ENCODE peak calls at places on chromosomes 3 and 15, in five cellular contexts. N, H, Q, G and L are unnamed samples.

GRCh38 chr3:153704115-153704514 is 417.1 kb upstream of the ARHGEF26 start:
- DNase-seq in N (no peak), H (no peak), Q (no peak), G (no peak), L (no peak)

GRCh38 chr3:119195151-119195476 is 21.7 kb downstream of the UPK1B start:
- DNase-seq in N (no peak), H (no peak), Q (no peak), G (no peak), L (no peak)

GRCh38 chr3:124217542-124217941 is 225.6 kb upstream of the ROPN1 start:
- DNase-seq in N (peak; percentile 53), H (no peak), Q (peak; percentile 36), G (peak; percentile 20), L (peak; percentile 44)

GRCh38 chr15:77025066-77025435 is 30.1 kb downstream of the PSTPIP1 start:
- DNase-seq in N (no peak), H (no peak), Q (no peak), G (peak; percentile 8), L (no peak)

GRCh38 chr3:96027718-96028117 is 786.7 kb upstream of the EPHA6 start:
- DNase-seq in N (no peak), H (no peak), Q (no peak), G (no peak), L (no peak)

GRCh38 chr3:46664971-46665762 is 28.3 kb downstream of the ALS2CL start:
- DNase-seq in N (no peak), H (no peak), Q (no peak), G (no peak), L (no peak)

GRCh38 chr15:67105065-67105951 is 39.9 kb downstream of the SMAD3 start:
- DNase-seq in N (peak; percentile 76), H (no peak), Q (peak; percentile 64), G (peak; percentile 61), L (peak; percentile 97)

GRCh38 chr3:16277471-16277870 is 12.5 kb downstream of the OXNAD1 start:
- DNase-seq in N (no peak), H (no peak), Q (no peak), G (no peak), L (no peak)

GRCh38 chr3:120102674-120103073 is 8.4 kb upstream of the GSK3B start:
- DNase-seq in N (no peak), H (no peak), Q (no peak), G (no peak), L (no peak)

GRCh38 chr3:186361246-186361611 is 805 bp downstream of the DGKG start:
- DNase-seq in N (no peak), H (no peak), Q (no peak), G (no peak), L (no peak)

GRCh38 chr15:91855241-91855640 is 1.7 kb downstream of the SLCO3A1 start:
- DNase-seq in N (no peak), H (no peak), Q (no peak), G (no peak), L (no peak)

GRCh38 chr3:50205719-50206276 is 727 bp downstream of the SLC38A3 start:
- DNase-seq in N (peak; percentile 51), H (peak; percentile 29), Q (no peak), G (no peak), L (no peak)

GRCh38 chr15:27414168-27414870 is 443.3 kb downstream of the GABRG3 start:
- DNase-seq in N (no peak), H (no peak), Q (no peak), G (no peak), L (no peak)

GRCh38 chr15:24745276-24745675 is 69.7 kb downstream of the NPAP1 start:
- DNase-seq in N (no peak), H (no peak), Q (no peak), G (no peak), L (no peak)

GRCh38 chr15:97955040-97955439 is 5.5 kb upstream of the ARRDC4 start:
- DNase-seq in N (no peak), H (no peak), Q (no peak), G (no peak), L (no peak)

GRCh38 chr15:40872791-40873526 is 1.1 kb downstream of the RHOV start:
- DNase-seq in N (no peak), H (no peak), Q (no peak), G (no peak), L (no peak)

GRCh38 chr15:100844167-100844566 is 35.5 kb upstream of the ALDH1A3 start:
- DNase-seq in N (no peak), H (no peak), Q (no peak), G (no peak), L (no peak)

GRCh38 chr15:75532413-75533250 is 46.5 kb downstream of the PTPN9 start:
- DNase-seq in N (peak; percentile 77), H (no peak), Q (peak; percentile 70), G (peak; percentile 43), L (peak; percentile 70)

GRCh38 chr3:150022406-150023238 is 51.9 kb upstream of the PFN2 start:
- DNase-seq in N (no peak), H (no peak), Q (no peak), G (no peak), L (no peak)

GRCh38 chr3:12279591-12280326 is 9.1 kb upstream of the PPARG start:
- DNase-seq in N (no peak), H (no peak), Q (no peak), G (no peak), L (no peak)

GRCh38 chr3:167810236-167810635 is 74.7 kb downstream of the SERPINI1 start:
- DNase-seq in N (no peak), H (no peak), Q (no peak), G (no peak), L (no peak)

GRCh38 chr3:143036557-143036956 is 35.2 kb downstream of the U2SURP start:
- DNase-seq in N (no peak), H (no peak), Q (no peak), G (no peak), L (no peak)

GRCh38 chr15:98568382-98569017 is 79.8 kb upstream of the IGF1R start:
- DNase-seq in N (no peak), H (no peak), Q (no peak), G (no peak), L (no peak)

GRCh38 chr15:96171271-96171739 is 159.2 kb upstream of the NR2F2 start:
- DNase-seq in N (no peak), H (no peak), Q (no peak), G (no peak), L (no peak)

GRCh38 chr15:31235298-31236183 is 91.1 kb upstream of the KLF13 start:
- DNase-seq in N (peak; percentile 82), H (no peak), Q (no peak), G (peak; percentile 61), L (no peak)

GRCh38 chr3:36993326-36994283 is at the start of gene MLH1:
- DNase-seq in N (peak; percentile 95), H (peak; percentile 99), Q (peak; percentile 100), G (peak; percentile 99), L (peak; percentile 100)

GRCh38 chr3:141255864-141256263 is 24.2 kb downstream of the PXYLP1 start:
- DNase-seq in N (no peak), H (peak; percentile 29), Q (no peak), G (no peak), L (no peak)
- TF ChIP-seq CTCF in N (no peak), H (peak; percentile 55), Q (peak; percentile 18), G (no peak), L (peak; percentile 16)

GRCh38 chr15:85710340-85710842 is 84.3 kb downstream of the KLHL25 start:
- DNase-seq in N (no peak), H (no peak), Q (no peak), G (no peak), L (no peak)

GRCh38 chr15:85708402-85708932 is 86.3 kb downstream of the KLHL25 start:
- DNase-seq in N (no peak), H (no peak), Q (no peak), G (no peak), L (no peak)

GRCh38 chr15:85706779-85707518 is 87.8 kb downstream of the KLHL25 start:
- DNase-seq in N (peak; percentile 72), H (peak; percentile 47), Q (no peak), G (peak; percentile 49), L (no peak)

GRCh38 chr15:85709250-85709649 is 85.5 kb downstream of the KLHL25 start:
- DNase-seq in N (no peak), H (no peak), Q (no peak), G (no peak), L (no peak)

GRCh38 chr15:85707519-85708338 is 87.0 kb downstream of the KLHL25 start:
- DNase-seq in N (no peak), H (no peak), Q (no peak), G (no peak), L (no peak)
- H3K4me3 ChIP-seq in N (no peak overlapping the region), H (peak overlapping the region; percentile 32), Q (peak overlapping the region; percentile 14), G (peak overlapping the region; percentile 5), L (peak overlapping the region; percentile 30)

GRCh38 chr3:182490601-182491485 is 302.5 kb upstream of the ATP11B start:
- DNase-seq in N (no peak), H (no peak), Q (no peak), G (no peak), L (no peak)
- TF ChIP-seq CTCF in N (peak; percentile 31), H (no peak), Q (no peak), G (no peak), L (no peak)

GRCh38 chr3:52023101-52023770 is 27.5 kb upstream of the RPL29 start:
- DNase-seq in N (no peak), H (no peak), Q (no peak), G (no peak), L (no peak)
- H3K4me3 ChIP-seq in N (no peak overlapping the region), H (no peak overlapping the region), Q (peak overlapping the region; percentile 35), G (no peak overlapping the region), L (no peak overlapping the region)

DNA sequence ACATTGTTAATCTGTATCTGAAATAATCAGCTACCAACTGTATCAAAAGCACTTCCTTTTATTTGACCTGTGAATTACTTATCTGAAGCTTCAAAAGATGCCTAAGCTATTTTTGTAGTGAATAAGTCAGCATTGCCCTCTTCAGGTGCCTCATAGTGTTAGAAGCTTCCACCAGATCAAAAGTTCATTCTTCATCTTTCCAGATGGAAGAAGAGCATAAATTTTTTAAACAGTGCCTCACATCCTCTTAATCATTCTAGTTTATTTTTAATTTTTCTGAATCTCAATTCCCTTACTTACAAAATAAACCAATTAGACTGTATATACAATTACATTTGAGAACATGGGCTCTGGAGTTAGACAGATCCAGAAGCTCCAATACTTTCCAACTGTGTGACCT is 65.0 kb downstream of the MYO5A start:
- DNase-seq in N (no peak), H (no peak), Q (no peak), G (no peak), L (no peak)
- TF ChIP-seq CTCF in N (no peak), H (peak; percentile 12), Q (no peak), G (no peak), L (peak; percentile 10)

GRCh38 chr3:77038468-77038927 is 1.4 kb upstream of the ROBO2 start:
- DNase-seq in N (peak; percentile 92), H (no peak), Q (peak; percentile 77), G (peak; percentile 55), L (peak; percentile 70)
- H3K4me3 ChIP-seq in N (peak overlapping the region; percentile 76), H (no peak overlapping the region), Q (peak overlapping the region; percentile 57), G (peak overlapping the region; percentile 54), L (peak overlapping the region; percentile 64)

DNA sequence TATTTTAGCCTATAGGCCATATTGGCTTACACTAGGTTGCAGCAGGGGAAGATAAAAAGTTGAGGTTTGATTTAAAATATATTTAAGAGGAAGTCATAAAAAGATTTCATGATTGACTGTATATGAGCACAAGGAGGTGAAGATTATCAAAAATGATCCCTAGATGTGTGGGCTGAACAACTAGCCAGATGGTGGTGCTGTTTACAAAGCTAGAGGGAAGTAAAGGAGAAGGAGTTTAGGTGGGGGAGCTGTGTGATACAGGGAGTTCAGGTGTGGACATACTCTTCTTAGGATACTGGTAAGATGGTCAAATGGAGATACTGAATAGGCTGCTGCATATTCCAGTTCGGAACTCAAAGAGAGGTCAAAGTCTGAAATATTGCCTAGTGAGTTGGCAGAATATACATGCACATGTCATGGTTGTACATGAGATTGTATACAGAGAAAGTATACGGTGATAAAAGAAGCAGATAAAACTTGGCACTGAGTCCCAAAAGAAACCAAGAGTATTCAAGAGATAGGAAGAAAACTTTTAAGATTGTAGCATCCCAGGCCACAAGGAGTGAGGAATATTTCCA is 727.8 kb downstream of the NLGN1 start:
- DNase-seq in N (peak; percentile 15), H (no peak), Q (no peak), G (no peak), L (peak; percentile 15)
- TF ChIP-seq CTCF in N (peak; percentile 38), H (no peak), Q (peak; percentile 27), G (no peak), L (peak; percentile 78)